ENCODE peak calls at places on chromosome 7, in five cellular contexts. D is T-helper 17 cell, S is ELR, Z is HEK293T, V is T-cell. G is an unnamed sample.

GRCh38 chr7:8143151-8143874 is 118.7 kb downstream of the ICA1 start:
- DNase-seq in D (no peak), S (peak), Z (no peak), V (no peak), G (no peak)

GRCh38 chr7:81819861-81820260 is 50.0 kb upstream of the HGF start:
- DNase-seq in D (no peak), Z (no peak), V (no peak), S (no peak), G (no peak)

GRCh38 chr7:333399-333776 is 43.4 kb downstream of the FOXL3 start:
- DNase-seq in V (no peak), S (no peak), D (no peak), Z (no peak), G (peak)

GRCh38 chr7:30501264-30501663 is 3.4 kb downstream of the GGCT start:
- DNase-seq in S (no peak), D (no peak), Z (no peak), V (no peak), G (no peak)

GRCh38 chr7:131300572-131301466 is 26.9 kb upstream of the MKLN1 start:
- DNase-seq in Z (no peak), S (no peak), D (no peak), V (no peak), G (no peak)

GRCh38 chr7:132250480-132251326 is 325.6 kb downstream of the PLXNA4 start:
- DNase-seq in V (no peak), S (no peak), Z (no peak), D (no peak), G (no peak)

GRCh38 chr7:106031271-106032029 is 68.4 kb downstream of the CDHR3 start:
- DNase-seq in V (no peak), D (no peak), S (no peak), Z (no peak), G (no peak)

GRCh38 chr7:17989546-17989945 is 38.1 kb downstream of the PRPS1L1 start:
- DNase-seq in D (no peak), V (no peak), Z (no peak), S (peak), G (peak)

GRCh38 chr7:95444796-95445195 is 10.0 kb upstream of the PON2 start:
- DNase-seq in V (no peak), D (no peak), Z (no peak), S (no peak), G (no peak)

GRCh38 chr7:127732306-127732705 is 80.3 kb downstream of the SND1 start:
- DNase-seq in S (no peak), V (no peak), Z (no peak), D (no peak), G (no peak)

GRCh38 chr7:28315565-28316420 is 96.5 kb upstream of the CREB5 start:
- DNase-seq in V (no peak), D (no peak), S (peak), Z (no peak), G (peak)